ENCODE peak calls at places on chromosome 14, in ten cellular contexts. H, N, O, U, M, Z, V, P, D and X are unnamed samples.

GRCh38 chr14:83196235-83196634 is 1662.6 kb upstream of the SEL1L start:
- DNase-seq in H (no peak), N (no peak), M (no peak), U (no peak), V (no peak), D (no peak), P (no peak), O (no peak), Z (no peak), X (no peak)

GRCh38 chr14:38137005-38137404 is 70.7 kb upstream of the SSTR1 start:
- DNase-seq in P (no peak), O (no peak), D (no peak), U (no peak), Z (no peak), M (no peak), V (no peak), N (no peak), H (no peak), X (no peak)

GRCh38 chr14:73744175-73744867 is 30.1 kb upstream of the PNMA1 start:
- DNase-seq in M (no peak), V (no peak), Z (no peak), P (no peak), N (no peak), H (no peak), U (no peak), D (no peak), O (no peak), X (no peak)

GRCh38 chr14:35355981-35356839 is 48.3 kb downstream of the NFKBIA start:
- DNase-seq in M (no peak), H (no peak), U (no peak), P (peak; percentile 62), N (no peak), Z (no peak), O (no peak), D (no peak), V (no peak), X (peak; percentile 37)

GRCh38 chr14:69263364-69263763 is 3.4 kb downstream of the GALNT16 start:
- DNase-seq in N (no peak), Z (peak; percentile 87), H (no peak), M (peak; percentile 37), U (no peak), P (no peak), O (peak; percentile 62), V (peak; percentile 44), D (no peak), X (peak; percentile 90)

GRCh38 chr14:75363570-75364227 is 64.1 kb upstream of the JDP2 start:
- DNase-seq in N (no peak), M (no peak), O (no peak), Z (no peak), P (no peak), V (no peak), U (no peak), H (no peak), D (no peak), X (no peak)

GRCh38 chr14:30998100-30998706 is 27.2 kb upstream of the AP4S1 start:
- DNase-seq in M (no peak), V (peak; percentile 71), O (no peak), H (no peak), D (no peak), U (no peak), Z (no peak), P (no peak), N (no peak), X (no peak)

GRCh38 chr14:46034305-46034704 is 617.3 kb downstream of the RPL10L start:
- DNase-seq in U (no peak), Z (no peak), H (no peak), P (no peak), O (no peak), V (no peak), M (no peak), N (no peak), D (no peak), X (no peak)

GRCh38 chr14:47557894-47558293 is 117.5 kb downstream of the MDGA2 start:
- DNase-seq in V (no peak), U (no peak), P (no peak), N (no peak), O (no peak), H (no peak), Z (no peak), D (no peak), M (no peak), X (no peak)

GRCh38 chr14:69610859-69611263 is 535 bp upstream of the SUSD6 start:
- DNase-seq in P (no peak), H (no peak), M (no peak), O (no peak), Z (no peak), U (no peak), D (no peak), V (no peak), N (no peak), X (no peak)

GRCh38 chr14:90796319-90796718 is 19.9 kb downstream of the TTC7B start:
- DNase-seq in Z (peak; percentile 52), M (no peak), H (no peak), O (no peak), V (no peak), N (no peak), P (no peak), U (no peak), D (no peak), X (no peak)

GRCh38 chr14:59224341-59224740 is 35.9 kb downstream of the DAAM1 start:
- DNase-seq in V (no peak), N (no peak), Z (no peak), U (no peak), H (no peak), D (no peak), M (no peak), P (no peak), O (no peak), X (no peak)

GRCh38 chr14:77067632-77068514 is 30.2 kb upstream of the CIPC start:
- DNase-seq in D (peak; percentile 76), O (peak; percentile 63), N (peak; percentile 72), V (peak; percentile 54), M (peak; percentile 81), U (peak; percentile 58), H (peak; percentile 83), P (peak; percentile 58), Z (peak; percentile 86), X (peak; percentile 83)

GRCh38 chr14:24289649-24290283 is 9.8 kb downstream of the DHRS1 start:
- DNase-seq in D (no peak), V (no peak), O (no peak), U (no peak), M (no peak), H (no peak), N (no peak), Z (no peak), P (no peak), X (no peak)

GRCh38 chr14:47297374-47297773 is 378.0 kb downstream of the MDGA2 start:
- DNase-seq in Z (no peak), U (no peak), N (no peak), P (no peak), D (no peak), O (no peak), V (no peak), M (no peak), H (no peak), X (no peak)

GRCh38 chr14:91934554-91935285 is 12.8 kb downstream of the FBLN5 start:
- DNase-seq in O (no peak), U (no peak), N (no peak), D (no peak), P (no peak), V (no peak), Z (no peak), H (no peak), M (peak; percentile 35), X (no peak)

GRCh38 chr14:35301334-35302210 is 9.4 kb downstream of the PSMA6 start:
- DNase-seq in H (no peak), D (no peak), P (no peak), V (no peak), O (no peak), N (no peak), U (no peak), Z (peak; percentile 67), M (no peak), X (no peak)

GRCh38 chr14:102516531-102517411 is 7.2 kb upstream of the ANKRD9 start:
- DNase-seq in H (peak; percentile 91), M (peak; percentile 40), Z (peak; percentile 81), N (no peak), D (peak; percentile 79), P (no peak), O (peak; percentile 57), U (peak; percentile 51), V (peak; percentile 35), X (peak; percentile 73)

GRCh38 chr14:77436042-77436441 is 12.7 kb upstream of the NOXRED1 start:
- DNase-seq in Z (no peak), D (no peak), N (no peak), O (no peak), M (no peak), U (no peak), H (no peak), P (no peak), V (no peak), X (no peak)

GRCh38 chr14:95319312-95320075 is at the start of gene CLMN:
- DNase-seq in V (peak; percentile 52), N (no peak), M (peak; percentile 70), H (peak; percentile 80), O (peak; percentile 44), Z (peak; percentile 66), P (no peak), D (peak; percentile 70), U (peak; percentile 65), X (peak; percentile 53)
- TF ChIP-seq CTCF in V (no peak), N (no peak), M (no peak), H (no peak), O (peak; percentile 8), Z (no peak), P (no peak), D (no peak), U (no peak), X (no peak)

GRCh38 chr14:104436741-104437701 is 142.5 kb upstream of the C14orf180 start:
- DNase-seq in U (no peak), M (peak; percentile 80), D (no peak), V (no peak), H (peak; percentile 50), Z (peak; percentile 36), O (peak; percentile 9), N (no peak), P (peak; percentile 26), X (peak; percentile 63)
- H3K9me3 ChIP-seq in U (no peaks in the 10 kb centered on the region), M (no peaks in the 10 kb centered on the region), D (no peaks in the 10 kb centered on the region), V (peaks cover 26% of the 10 kb centered on the region), H (no peaks in the 10 kb centered on the region), Z (no peaks in the 10 kb centered on the region), O (peaks cover 15% of the 10 kb centered on the region), N (no peaks in the 10 kb centered on the region), P (no peaks in the 10 kb centered on the region), X (no peaks in the 10 kb centered on the region)

DNA sequence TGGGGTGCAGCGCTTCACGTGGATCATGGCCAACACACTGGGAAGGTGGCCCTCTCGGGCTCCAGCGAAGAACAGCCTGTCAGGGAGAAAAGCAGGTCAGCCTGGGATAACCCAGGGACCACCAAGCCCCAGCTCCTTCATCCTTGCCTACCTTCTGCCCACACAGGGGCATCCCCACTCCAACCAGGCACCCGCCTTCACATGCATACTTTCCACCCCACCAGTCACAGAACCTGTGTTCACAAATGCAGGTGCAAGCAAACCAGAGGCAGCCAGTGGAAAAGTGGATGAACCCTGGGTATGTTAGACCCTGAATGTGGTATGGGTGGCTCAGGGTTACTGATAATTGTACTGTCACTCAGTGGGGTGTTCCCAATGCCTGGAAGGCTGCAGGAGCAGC is 12.4 kb upstream of the CEBPE start:
- DNase-seq in M (no peak), P (no peak), U (no peak), D (no peak), Z (no peak), N (no peak), H (peak; percentile 13), O (no peak), V (no peak), X (no peak)
- H3K36me3 ChIP-seq in M (no peaks in the 10 kb centered on the region), P (no peaks in the 10 kb centered on the region), U (no peaks in the 10 kb centered on the region), D (no peaks in the 10 kb centered on the region), Z (peaks cover 86% of the 10 kb centered on the region), N (no peaks in the 10 kb centered on the region), H (no peaks in the 10 kb centered on the region), O (peaks cover 31% of the 10 kb centered on the region), V (no peaks in the 10 kb centered on the region), X (no peaks in the 10 kb centered on the region)

GRCh38 chr14:93207468-93208308 is 632 bp downstream of the UBR7 start:
- DNase-seq in V (peak; percentile 57), Z (peak; percentile 78), H (peak; percentile 77), M (peak; percentile 54), N (no peak), O (peak; percentile 57), P (peak; percentile 59), U (peak; percentile 40), D (peak; percentile 69), X (peak; percentile 71)
- TF ChIP-seq CTCF in V (peak; percentile 40), Z (no peak), H (no peak), M (peak; percentile 18), N (no peak), O (no peak), P (peak; percentile 21), U (no peak), D (peak; percentile 49), X (peak; percentile 31)